ENCODE peak calls at places on chromosomes 13 and 19, in six cellular contexts. I is ovary, S is AG10803, P is transverse colon, A is tibial nerve, W is progenitor cell of endocrine pancreas. D is an unnamed sample.

GRCh38 chr13:26050568-26051230 is 1.1 kb downstream of the SHISA2 start:
- DNase-seq in I (no peak), S (no peak), P (no peak), A (no peak), W (peak; percentile 52), D (no peak)

GRCh38 chr19:2822846-2823245 is 3.2 kb downstream of the ZNF554 start:
- DNase-seq in I (no peak), S (no peak), P (no peak), A (no peak), W (no peak), D (no peak)

GRCh38 chr19:14505488-14506239 is 9.7 kb upstream of the GIPC1 start:
- DNase-seq in I (no peak), S (peak; percentile 83), P (peak; percentile 79), A (no peak), W (peak; percentile 56), D (peak; percentile 70)

GRCh38 chr13:59000770-59001169 is 1163.0 kb downstream of the DIAPH3 start:
- DNase-seq in I (no peak), S (no peak), P (no peak), A (no peak), W (no peak), D (no peak)

GRCh38 chr13:100330662-100331061 is 241.8 kb downstream of the PCCA start:
- DNase-seq in I (no peak), S (no peak), P (no peak), A (no peak), W (no peak), D (no peak)

GRCh38 chr13:79966502-79966901 is 374.4 kb downstream of the SPRY2 start:
- DNase-seq in I (no peak), S (peak; percentile 3), P (no peak), A (no peak), W (no peak), D (no peak)

GRCh38 chr13:113398963-113399754 is 35.2 kb upstream of the GRTP1 start:
- DNase-seq in I (no peak), S (peak; percentile 55), P (no peak), A (peak; percentile 12), W (no peak), D (no peak)

GRCh38 chr19:43476606-43477005 is 11.2 kb upstream of the LYPD3 start:
- DNase-seq in I (no peak), S (peak; percentile 96), P (no peak), A (no peak), W (no peak), D (no peak)

GRCh38 chr19:19418548-19419260 is 13.2 kb downstream of the GATAD2A start:
- DNase-seq in I (no peak), S (peak; percentile 41), P (no peak), A (no peak), W (no peak), D (no peak)

GRCh38 chr19:38918526-38918925 is 6.5 kb upstream of the CCER2 start:
- DNase-seq in I (no peak), S (no peak), P (no peak), A (no peak), W (no peak), D (no peak)

GRCh38 chr19:52991484-52991883 is 22.2 kb upstream of the ERVV-1 start:
- DNase-seq in I (no peak), S (peak; percentile 63), P (no peak), A (no peak), W (no peak), D (no peak)

GRCh38 chr13:111216166-111216960 is 101.3 kb downstream of the ARHGEF7 start:
- DNase-seq in I (peak; percentile 36), S (no peak), P (peak; percentile 38), A (no peak), W (peak; percentile 22), D (no peak)

GRCh38 chr19:38700933-38701454 is 43.3 kb downstream of the CAPN12 start:
- DNase-seq in I (no peak), S (no peak), P (no peak), A (no peak), W (no peak), D (no peak)

GRCh38 chr19:16608290-16608704 is 19.7 kb downstream of the MED26 start:
- DNase-seq in I (peak; percentile 58), S (peak; percentile 94), P (peak; percentile 60), A (no peak), W (no peak), D (no peak)

GRCh38 chr19:16078759-16079707 is 2.7 kb downstream of the TPM4 start:
- DNase-seq in I (peak; percentile 82), S (peak; percentile 98), P (peak; percentile 77), A (peak; percentile 69), W (no peak), D (peak; percentile 36)

GRCh38 chr13:109700176-109700575 is 86.2 kb downstream of the IRS2 start:
- DNase-seq in I (peak; percentile 51), S (peak; percentile 46), P (peak; percentile 91), A (peak; percentile 29), W (no peak), D (no peak)

GRCh38 chr13:79972066-79972569 is 368.8 kb downstream of the SPRY2 start:
- DNase-seq in I (no peak), S (no peak), P (no peak), A (no peak), W (no peak), D (no peak)

GRCh38 chr19:28468701-28469459 is 744.1 kb downstream of the UQCRFS1 start:
- DNase-seq in I (no peak), S (peak; percentile 49), P (peak; percentile 75), A (no peak), W (no peak), D (peak; percentile 29)

GRCh38 chr13:91165758-91166157 is 181.7 kb upstream of the MIR17HG start:
- DNase-seq in I (no peak), S (no peak), P (no peak), A (no peak), W (no peak), D (no peak)

GRCh38 chr13:110361365-110361911 is 54.4 kb downstream of the COL4A2 start:
- DNase-seq in I (no peak), S (peak; percentile 99), P (peak; percentile 50), A (peak; percentile 26), W (no peak), D (no peak)

GRCh38 chr19:2212861-2213711 is 23.0 kb downstream of the PLEKHJ1 start:
- DNase-seq in I (no peak), S (no peak), P (peak; percentile 87), A (no peak), W (no peak), D (no peak)

DNA sequence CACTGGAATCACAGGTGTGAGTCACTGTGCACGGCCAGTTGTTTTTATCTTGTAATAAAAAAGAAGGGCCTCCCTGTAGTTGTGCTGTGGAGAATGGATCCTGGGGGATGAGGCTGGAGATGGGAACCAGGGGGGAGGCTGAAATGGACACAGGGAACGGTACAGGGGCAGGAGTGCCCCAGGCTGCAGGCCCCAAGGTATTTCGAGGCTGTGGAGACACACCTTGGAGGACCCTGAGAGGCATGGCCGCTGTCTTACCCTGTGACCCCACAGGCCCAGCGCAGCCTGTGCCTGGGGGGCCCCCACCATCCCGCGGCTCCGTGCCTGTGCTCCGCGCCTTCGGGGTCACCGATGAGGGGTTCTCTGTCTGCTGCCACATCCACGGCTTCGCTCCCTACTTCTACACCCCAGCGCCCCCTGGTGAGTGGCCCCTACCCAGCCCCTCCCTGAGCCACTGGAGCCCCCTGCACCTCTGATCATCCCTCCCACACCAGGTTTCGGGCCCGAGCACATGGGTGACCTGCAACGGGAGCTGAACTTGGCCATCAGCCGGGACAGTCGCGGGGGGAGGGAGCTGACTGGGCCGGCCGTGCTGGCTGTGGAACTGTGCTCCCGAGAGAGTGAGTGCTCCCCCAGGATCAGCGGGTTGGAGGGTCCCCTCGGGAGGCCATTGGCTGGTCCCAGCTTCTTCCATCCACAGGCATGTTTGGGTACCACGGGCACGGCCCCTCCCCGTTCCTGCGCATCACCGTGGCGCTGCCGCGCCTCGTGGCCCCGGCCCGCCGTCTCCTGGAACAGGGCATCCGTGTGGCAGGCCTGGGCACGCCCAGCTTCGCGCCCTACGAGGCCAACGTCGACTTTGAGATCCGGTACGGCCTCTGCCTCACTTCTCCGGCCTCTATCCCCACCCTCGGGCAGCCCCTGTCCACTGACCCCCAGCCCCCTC is 17.0 kb upstream of the SPIB start:
- DNase-seq in I (no peak), S (no peak), P (no peak), A (no peak), W (no peak), D (no peak)
- TF ChIP-seq CTCF in I (no peak), S (no peak), P (no peak), A (no peak), W (no peak), D (no peak)

DNA sequence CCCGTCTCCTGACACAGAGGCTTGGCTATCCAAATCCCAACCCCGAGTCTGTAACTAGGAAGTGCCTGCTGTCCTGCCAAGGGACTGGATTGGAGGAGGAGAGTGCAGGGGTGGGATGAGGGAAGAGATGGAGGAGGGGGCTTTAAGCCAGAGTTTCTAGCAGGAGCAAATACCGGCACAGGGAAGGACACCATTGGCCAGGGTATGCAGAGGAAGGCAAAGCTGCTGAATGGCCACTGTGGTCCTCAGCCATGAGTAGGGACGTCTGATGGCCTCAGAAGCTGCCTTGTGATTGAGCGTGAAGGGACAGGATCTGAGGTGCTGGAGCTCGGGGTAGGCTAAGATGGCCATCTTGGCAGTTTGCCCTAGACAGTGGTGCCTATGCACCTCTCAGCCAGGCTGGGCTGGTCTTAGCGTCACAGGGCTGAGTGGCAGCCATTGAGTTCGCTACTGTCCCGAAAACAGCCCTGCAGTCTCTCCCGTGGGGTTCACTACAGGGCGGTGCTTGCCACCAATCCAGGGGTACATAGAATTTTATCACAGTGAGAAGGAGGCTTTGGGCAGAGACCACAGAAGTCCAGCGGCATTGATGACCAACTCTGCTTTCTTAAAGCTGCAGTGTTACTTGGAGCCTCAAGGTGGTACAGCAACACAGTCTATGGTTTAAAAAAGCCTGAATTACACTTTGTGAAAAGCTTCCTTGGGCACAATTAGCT is 61.8 kb downstream of the AKAP11 start:
- DNase-seq in I (no peak), S (peak; percentile 9), P (no peak), A (no peak), W (no peak), D (no peak)
- TF ChIP-seq CTCF in I (no peak), S (peak; percentile 42), P (no peak), A (no peak), W (peak; percentile 52), D (peak; percentile 30)

DNA sequence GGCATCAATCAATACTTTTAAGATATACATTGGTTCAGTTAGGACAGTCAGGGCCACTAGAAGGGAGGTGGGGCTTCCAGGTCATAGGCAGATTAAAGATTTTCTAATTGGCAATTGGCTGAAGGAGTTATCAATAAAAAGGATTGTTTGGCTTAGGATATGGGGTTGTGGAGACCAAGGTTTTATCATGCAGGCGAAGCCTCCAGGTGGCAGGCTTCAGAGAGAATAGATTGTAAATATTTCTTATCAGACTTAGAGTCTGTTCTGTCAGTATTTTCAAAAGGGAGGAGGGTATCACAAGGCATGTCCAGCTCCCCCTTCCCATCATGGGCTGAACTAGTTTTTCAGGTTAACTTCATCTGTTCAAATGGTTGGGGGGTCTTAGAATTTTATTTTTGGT is 77.4 kb upstream of the FARP1 start:
- DNase-seq in I (no peak), S (no peak), P (no peak), A (no peak), W (no peak), D (no peak)
- TF ChIP-seq CTCF in I (no peak), S (no peak), P (no peak), A (no peak), W (no peak), D (no peak)

DNA sequence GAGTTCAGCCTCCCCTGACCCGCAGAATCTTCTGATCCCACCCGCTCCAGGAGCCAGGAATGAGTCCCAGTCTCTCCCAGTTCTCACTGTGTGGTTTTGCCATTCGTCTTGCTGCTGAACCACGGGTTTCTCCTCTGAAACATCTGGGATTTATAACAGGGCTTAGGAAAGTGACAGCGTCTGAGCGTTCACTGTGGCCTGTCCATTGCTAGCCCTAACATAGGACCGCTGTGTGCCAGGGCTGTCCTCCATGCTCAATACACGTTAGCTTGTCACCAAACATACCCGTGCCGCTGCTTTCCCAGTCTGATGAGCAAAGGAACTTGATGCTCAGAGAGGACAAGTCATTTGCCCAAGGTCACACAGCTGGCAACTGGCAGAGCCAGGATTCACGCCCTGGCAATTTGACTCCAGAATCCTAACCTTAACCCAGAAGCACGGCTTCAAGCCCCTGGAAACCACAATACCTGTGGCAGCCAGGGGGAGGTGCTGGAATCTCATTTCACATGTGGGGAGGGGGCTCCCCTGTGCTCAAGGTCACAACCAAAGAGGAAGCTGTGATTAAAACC is 1.1 kb upstream of the APOE start:
- DNase-seq in I (no peak), S (no peak), P (no peak), A (no peak), W (no peak), D (no peak)
- TF ChIP-seq CTCF in I (peak; percentile 9), S (peak; percentile 24), P (no peak), A (no peak), W (peak; percentile 33), D (no peak)

D was measured in natural killer cell.